ENCODE peak calls at places on chromosomes 6 and 20, in four cellular contexts. One of them, this sample, is unnamed. For H3K36me3, the result is how much of the 10 kb centered on the place peaks cover.

GRCh38 chr20:6083926-6084325 is 30.1 kb upstream of the LRRN4 start:
- DNase-seq in H1: no peak
- DNase-seq in GM12878: no peak
- DNase-seq in HepG2: no peak
- DNase-seq in this sample: no peak

GRCh38 chr6:36607782-36608386 is 13.7 kb downstream of the SRSF3 start:
- DNase-seq in H1: no peak
- DNase-seq in GM12878: no peak
- DNase-seq in HepG2: no peak
- DNase-seq in this sample: no peak

GRCh38 chr6:20919677-20920385 is 385.6 kb downstream of the CDKAL1 start:
- DNase-seq in H1: no peak
- DNase-seq in GM12878: peak
- DNase-seq in HepG2: no peak
- DNase-seq in this sample: no peak

GRCh38 chr6:34979218-34979617 is 90.2 kb downstream of the ANKS1A start:
- DNase-seq in H1: no peak
- DNase-seq in GM12878: no peak
- DNase-seq in HepG2: no peak
- DNase-seq in this sample: no peak

GRCh38 chr6:12026120-12026519 is 14.0 kb downstream of the HIVEP1 start:
- DNase-seq in H1: no peak
- DNase-seq in GM12878: no peak
- DNase-seq in HepG2: no peak
- DNase-seq in this sample: no peak

GRCh38 chr20:20430066-20430465 is 62.2 kb downstream of the INSM1 start:
- DNase-seq in H1: no peak
- DNase-seq in GM12878: no peak
- DNase-seq in HepG2: no peak
- DNase-seq in this sample: no peak

GRCh38 chr20:33719989-33720709 is at the start of gene PXMP4:
- DNase-seq in H1: peak
- DNase-seq in GM12878: peak
- DNase-seq in HepG2: no peak
- DNase-seq in this sample: peak

GRCh38 chr6:149860513-149860833 is 3.7 kb downstream of the LRP11 start:
- DNase-seq in H1: no peak
- DNase-seq in GM12878: no peak
- DNase-seq in HepG2: no peak
- DNase-seq in this sample: no peak

GRCh38 chr6:47175656-47176055 is 133.5 kb upstream of the ADGRF1 start:
- DNase-seq in H1: no peak
- DNase-seq in GM12878: no peak
- DNase-seq in HepG2: no peak
- DNase-seq in this sample: no peak

GRCh38 chr6:15490242-15491100 is 172.4 kb downstream of the DTNBP1 start:
- DNase-seq in H1: no peak
- DNase-seq in GM12878: no peak
- DNase-seq in HepG2: no peak
- DNase-seq in this sample: no peak

GRCh38 chr20:6829510-6830116 is 62.1 kb downstream of the BMP2 start:
- DNase-seq in H1: no peak
- DNase-seq in GM12878: no peak
- DNase-seq in HepG2: peak
- DNase-seq in this sample: no peak

GRCh38 chr6:98844244-98845161 is 10.1 kb downstream of the POU3F2 start:
- DNase-seq in H1: peak
- DNase-seq in GM12878: no peak
- DNase-seq in HepG2: no peak
- DNase-seq in this sample: no peak

GRCh38 chr20:41279546-41280225 is 37.8 kb downstream of the ZHX3 start:
- DNase-seq in H1: no peak
- DNase-seq in GM12878: no peak
- DNase-seq in HepG2: no peak
- DNase-seq in this sample: no peak

GRCh38 chr6:132392792-132393191 is 8.5 kb downstream of the MOXD1 start:
- DNase-seq in H1: no peak
- DNase-seq in GM12878: no peak
- DNase-seq in HepG2: peak
- DNase-seq in this sample: no peak

GRCh38 chr20:41304002-41304401 is 13.5 kb downstream of the ZHX3 start:
- DNase-seq in H1: no peak
- DNase-seq in GM12878: no peak
- DNase-seq in HepG2: no peak
- DNase-seq in this sample: no peak

GRCh38 chr20:18506744-18507143 is 996 bp upstream of the SEC23B start:
- DNase-seq in H1: no peak
- DNase-seq in GM12878: no peak
- DNase-seq in HepG2: no peak
- DNase-seq in this sample: no peak

GRCh38 chr20:23205656-23206055 is 119.5 kb upstream of the CD93 start:
- DNase-seq in H1: peak
- DNase-seq in GM12878: no peak
- DNase-seq in HepG2: no peak
- DNase-seq in this sample: no peak

GRCh38 chr20:44901972-44902371 is 7.9 kb upstream of the PABPC1L start:
- DNase-seq in H1: no peak
- DNase-seq in GM12878: no peak
- DNase-seq in HepG2: no peak
- DNase-seq in this sample: no peak

GRCh38 chr6:40419377-40419776 is 167.8 kb downstream of the LRFN2 start:
- DNase-seq in H1: no peak
- DNase-seq in GM12878: no peak
- DNase-seq in HepG2: no peak
- DNase-seq in this sample: peak

GRCh38 chr6:119511024-119511423 is 161.5 kb upstream of the MAN1A1 start:
- DNase-seq in H1: no peak
- DNase-seq in GM12878: no peak
- DNase-seq in HepG2: no peak
- DNase-seq in this sample: no peak

GRCh38 chr6:11163932-11164331 is 52.4 kb upstream of the ERVFRD-1 start:
- DNase-seq in H1: no peak
- DNase-seq in GM12878: no peak
- DNase-seq in HepG2: peak
- DNase-seq in this sample: no peak

GRCh38 chr6:4447646-4448315 is 312.4 kb upstream of the ECI2 start:
- DNase-seq in H1: no peak
- DNase-seq in GM12878: no peak
- DNase-seq in HepG2: no peak
- DNase-seq in this sample: no peak

DNA sequence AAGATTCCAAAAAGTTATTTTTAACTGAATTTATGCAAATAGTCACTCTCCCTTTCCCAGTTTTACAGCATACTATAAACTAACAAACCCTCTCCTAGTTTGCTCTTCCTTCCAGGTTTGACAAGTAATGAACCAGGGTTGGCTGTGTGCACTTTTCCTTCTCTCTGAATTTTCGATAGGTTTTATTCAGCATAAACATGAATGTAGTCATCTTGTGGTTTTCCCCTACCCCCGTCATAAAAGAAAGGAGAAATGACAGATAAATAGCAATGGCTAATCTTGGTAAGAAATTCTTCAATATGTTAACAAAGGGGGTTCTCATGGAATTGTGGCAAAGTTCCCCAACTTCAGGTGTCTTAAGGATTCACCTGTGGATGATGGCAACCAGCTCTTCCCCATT is 26.3 kb downstream of the PRDM1 start:
- DNase-seq in H1: no peak
- DNase-seq in GM12878: no peak
- DNase-seq in HepG2: no peak
- DNase-seq in this sample: no peak
- H3K9ac ChIP-seq in H1: no peak
- H3K9ac ChIP-seq in GM12878: no peak
- H3K9ac ChIP-seq in HepG2: no peak
- H3K9ac ChIP-seq in this sample: no peak

GRCh38 chr20:4192378-4193048 is 177.2 kb upstream of the RNF24 start:
- DNase-seq in H1: no peak
- DNase-seq in GM12878: no peak
- DNase-seq in HepG2: no peak
- DNase-seq in this sample: no peak
- TF ChIP-seq SUZ12 in H1: no peak
- TF ChIP-seq SUZ12 in GM12878: no peak
- TF ChIP-seq SUZ12 in HepG2: no peak
- TF ChIP-seq SUZ12 in this sample: no peak

GRCh38 chr6:150919938-150920337 is 54.4 kb downstream of the MTHFD1L start:
- DNase-seq in H1: no peak
- DNase-seq in GM12878: no peak
- DNase-seq in HepG2: no peak
- DNase-seq in this sample: no peak
- H3K36me3 ChIP-seq in H1: under half
- H3K36me3 ChIP-seq in GM12878: under half
- H3K36me3 ChIP-seq in HepG2: under half
- H3K36me3 ChIP-seq in this sample: under half

GRCh38 chr6:158441639-158442308 is 118.1 kb upstream of the TMEM181 start:
- DNase-seq in H1: no peak
- DNase-seq in GM12878: no peak
- DNase-seq in HepG2: no peak
- DNase-seq in this sample: no peak
- H3K9ac ChIP-seq in H1: no peak
- H3K9ac ChIP-seq in GM12878: no peak
- H3K9ac ChIP-seq in HepG2: no peak
- H3K9ac ChIP-seq in this sample: no peak

This sample was measured in NT2/D1.